ENCODE peak calls at places on chromosome 20, in six cellular contexts. One of them, this sample, is unnamed.

GRCh38 chr20:59148713-59149493 is 14.7 kb upstream of the ZNF831 start:
- DNase-seq in AG04450: no peak
- DNase-seq in CD8-positive, alpha-beta T cell: no peak
- DNase-seq in body of pancreas: no peak
- DNase-seq in Karpas-422: no peak
- DNase-seq in cardiac muscle cell: no peak
- DNase-seq in this sample: no peak

GRCh38 chr20:2287504-2287903 is 8.3 kb upstream of the TGM3 start:
- DNase-seq in CD8-positive, alpha-beta T cell: no peak
- DNase-seq in cardiac muscle cell: no peak
- DNase-seq in AG04450: no peak
- DNase-seq in body of pancreas: no peak
- DNase-seq in Karpas-422: peak
- DNase-seq in this sample: no peak

GRCh38 chr20:2914160-2914559 is 40.9 kb downstream of the PTPRA start:
- DNase-seq in AG04450: no peak
- DNase-seq in CD8-positive, alpha-beta T cell: no peak
- DNase-seq in cardiac muscle cell: peak
- DNase-seq in body of pancreas: no peak
- DNase-seq in Karpas-422: peak
- DNase-seq in this sample: no peak

GRCh38 chr20:18496042-18496441 is 983 bp downstream of the RBBP9 start:
- DNase-seq in Karpas-422: peak
- DNase-seq in AG04450: no peak
- DNase-seq in CD8-positive, alpha-beta T cell: no peak
- DNase-seq in cardiac muscle cell: peak
- DNase-seq in body of pancreas: no peak
- DNase-seq in this sample: no peak

GRCh38 chr20:58583141-58583540 is 67.9 kb upstream of the APCDD1L start:
- DNase-seq in cardiac muscle cell: peak
- DNase-seq in AG04450: no peak
- DNase-seq in Karpas-422: no peak
- DNase-seq in body of pancreas: no peak
- DNase-seq in CD8-positive, alpha-beta T cell: no peak
- DNase-seq in this sample: no peak

GRCh38 chr20:39611901-39612300 is 649.8 kb downstream of the DHX35 start:
- DNase-seq in body of pancreas: no peak
- DNase-seq in CD8-positive, alpha-beta T cell: no peak
- DNase-seq in Karpas-422: no peak
- DNase-seq in cardiac muscle cell: no peak
- DNase-seq in AG04450: no peak
- DNase-seq in this sample: no peak

GRCh38 chr20:20457392-20458126 is 89.7 kb downstream of the INSM1 start:
- DNase-seq in AG04450: no peak
- DNase-seq in cardiac muscle cell: peak
- DNase-seq in Karpas-422: no peak
- DNase-seq in CD8-positive, alpha-beta T cell: no peak
- DNase-seq in body of pancreas: no peak
- DNase-seq in this sample: no peak

GRCh38 chr20:13745784-13746183 is 38.9 kb downstream of the ESF1 start:
- DNase-seq in Karpas-422: no peak
- DNase-seq in body of pancreas: no peak
- DNase-seq in CD8-positive, alpha-beta T cell: no peak
- DNase-seq in AG04450: no peak
- DNase-seq in cardiac muscle cell: no peak
- DNase-seq in this sample: no peak

GRCh38 chr20:5657190-5657872 is 92.9 kb upstream of the SHLD1 start:
- DNase-seq in cardiac muscle cell: peak
- DNase-seq in Karpas-422: no peak
- DNase-seq in body of pancreas: peak
- DNase-seq in AG04450: peak
- DNase-seq in CD8-positive, alpha-beta T cell: no peak
- DNase-seq in this sample: no peak

GRCh38 chr20:19019734-19020364 is 192.6 kb upstream of the SLC24A3 start:
- DNase-seq in Karpas-422: no peak
- DNase-seq in cardiac muscle cell: no peak
- DNase-seq in CD8-positive, alpha-beta T cell: no peak
- DNase-seq in AG04450: no peak
- DNase-seq in body of pancreas: no peak
- DNase-seq in this sample: no peak

GRCh38 chr20:63738687-63739128 is 868 bp upstream of the SLC2A4RG start:
- DNase-seq in CD8-positive, alpha-beta T cell: no peak
- DNase-seq in AG04450: no peak
- DNase-seq in cardiac muscle cell: peak
- DNase-seq in body of pancreas: peak
- DNase-seq in Karpas-422: no peak
- DNase-seq in this sample: no peak

GRCh38 chr20:20744170-20744725 is 31.8 kb upstream of the RALGAPA2 start:
- DNase-seq in CD8-positive, alpha-beta T cell: no peak
- DNase-seq in Karpas-422: no peak
- DNase-seq in body of pancreas: no peak
- DNase-seq in cardiac muscle cell: no peak
- DNase-seq in AG04450: no peak
- DNase-seq in this sample: no peak

GRCh38 chr20:59720013-59720412 is 115.7 kb downstream of the PHACTR3 start:
- DNase-seq in AG04450: no peak
- DNase-seq in CD8-positive, alpha-beta T cell: no peak
- DNase-seq in Karpas-422: no peak
- DNase-seq in body of pancreas: no peak
- DNase-seq in cardiac muscle cell: no peak
- DNase-seq in this sample: no peak

GRCh38 chr20:53896041-53896440 is 174.4 kb downstream of the BCAS1 start:
- DNase-seq in CD8-positive, alpha-beta T cell: no peak
- DNase-seq in body of pancreas: no peak
- DNase-seq in cardiac muscle cell: no peak
- DNase-seq in Karpas-422: no peak
- DNase-seq in AG04450: no peak
- DNase-seq in this sample: no peak

GRCh38 chr20:57928181-57928967 is 218.6 kb upstream of the PMEPA1 start:
- DNase-seq in body of pancreas: no peak
- DNase-seq in AG04450: no peak
- DNase-seq in CD8-positive, alpha-beta T cell: no peak
- DNase-seq in Karpas-422: no peak
- DNase-seq in cardiac muscle cell: peak
- DNase-seq in this sample: no peak

GRCh38 chr20:62240015-62240685 is 1.8 kb downstream of the OSBPL2 start:
- DNase-seq in CD8-positive, alpha-beta T cell: no peak
- DNase-seq in Karpas-422: no peak
- DNase-seq in cardiac muscle cell: no peak
- DNase-seq in AG04450: no peak
- DNase-seq in body of pancreas: no peak
- DNase-seq in this sample: no peak

GRCh38 chr20:47468290-47469050 is 33.2 kb upstream of the NCOA3 start:
- DNase-seq in cardiac muscle cell: no peak
- DNase-seq in CD8-positive, alpha-beta T cell: no peak
- DNase-seq in body of pancreas: peak
- DNase-seq in Karpas-422: peak
- DNase-seq in AG04450: no peak
- DNase-seq in this sample: no peak

GRCh38 chr20:61274326-61274725 is 22.3 kb downstream of the CDH4 start:
- DNase-seq in cardiac muscle cell: no peak
- DNase-seq in body of pancreas: no peak
- DNase-seq in Karpas-422: no peak
- DNase-seq in CD8-positive, alpha-beta T cell: no peak
- DNase-seq in AG04450: no peak
- DNase-seq in this sample: no peak

GRCh38 chr20:53735536-53736050 is 142.0 kb upstream of the ZNF217 start:
- DNase-seq in CD8-positive, alpha-beta T cell: no peak
- DNase-seq in cardiac muscle cell: peak
- DNase-seq in Karpas-422: no peak
- DNase-seq in AG04450: peak
- DNase-seq in body of pancreas: peak
- DNase-seq in this sample: no peak

GRCh38 chr20:47719625-47720024 is 65.7 kb downstream of the SULF2 start:
- DNase-seq in Karpas-422: no peak
- DNase-seq in body of pancreas: no peak
- DNase-seq in CD8-positive, alpha-beta T cell: no peak
- DNase-seq in cardiac muscle cell: no peak
- DNase-seq in AG04450: no peak
- DNase-seq in this sample: no peak

GRCh38 chr20:31595380-31595653 is 9.8 kb upstream of the ID1 start:
- DNase-seq in CD8-positive, alpha-beta T cell: no peak
- DNase-seq in AG04450: no peak
- DNase-seq in body of pancreas: no peak
- DNase-seq in cardiac muscle cell: no peak
- DNase-seq in Karpas-422: no peak
- DNase-seq in this sample: no peak

GRCh38 chr20:62367483-62368302 is 581 bp upstream of the LAMA5 start:
- DNase-seq in Karpas-422: peak
- DNase-seq in AG04450: no peak
- DNase-seq in CD8-positive, alpha-beta T cell: no peak
- DNase-seq in cardiac muscle cell: peak
- DNase-seq in body of pancreas: peak
- DNase-seq in this sample: no peak

GRCh38 chr20:37670426-37670825 is 23.4 kb upstream of the CTNNBL1 start:
- DNase-seq in Karpas-422: no peak
- DNase-seq in CD8-positive, alpha-beta T cell: no peak
- DNase-seq in cardiac muscle cell: no peak
- DNase-seq in AG04450: no peak
- DNase-seq in body of pancreas: peak
- DNase-seq in this sample: no peak

DNA sequence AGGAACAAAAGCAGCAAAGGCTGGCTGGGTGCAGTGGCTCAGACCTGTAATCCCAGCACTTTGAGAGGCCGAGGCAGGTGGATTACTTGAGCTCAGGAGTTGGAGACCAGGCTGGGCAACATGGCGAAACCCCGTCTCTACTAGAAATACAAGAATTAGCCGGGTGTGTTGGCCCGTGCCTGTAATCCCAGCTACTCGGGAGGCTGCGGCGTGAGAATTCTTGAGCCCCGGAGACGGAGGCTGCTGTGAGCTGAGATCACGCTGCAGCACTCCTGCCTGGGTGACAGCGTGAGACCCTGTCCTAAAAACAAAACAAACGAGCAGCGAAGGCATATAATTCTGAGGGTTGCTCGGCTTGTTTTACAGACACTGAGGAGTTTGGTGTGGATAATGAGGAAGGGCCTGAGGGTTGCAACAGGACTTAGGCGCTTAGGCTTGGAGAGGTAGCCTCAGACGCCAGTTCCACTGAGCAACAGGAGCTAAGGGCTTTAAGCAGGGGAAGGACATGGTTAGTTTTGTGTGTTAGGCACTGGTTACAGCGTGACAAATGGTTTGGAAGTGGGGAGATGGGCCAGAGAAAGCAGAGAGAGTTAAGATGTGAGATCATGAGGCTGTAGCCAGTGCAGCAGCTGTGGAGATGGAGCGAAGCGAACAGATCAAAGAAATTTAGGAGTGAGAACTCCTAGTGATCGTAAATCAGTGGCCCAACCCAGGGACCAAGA is 1.2 kb downstream of the MYH7B start:
- DNase-seq in CD8-positive, alpha-beta T cell: no peak
- DNase-seq in cardiac muscle cell: no peak
- DNase-seq in Karpas-422: no peak
- DNase-seq in body of pancreas: no peak
- DNase-seq in AG04450: no peak
- DNase-seq in this sample: no peak
- H3K4me3 ChIP-seq in CD8-positive, alpha-beta T cell: no peak
- H3K4me3 ChIP-seq in cardiac muscle cell: no peak
- H3K4me3 ChIP-seq in Karpas-422: no peak
- H3K4me3 ChIP-seq in body of pancreas: no peak
- H3K4me3 ChIP-seq in AG04450: no peak
- H3K4me3 ChIP-seq in this sample: no peak

GRCh38 chr20:50015993-50016770 is 33.4 kb downstream of the SNAI1 start:
- DNase-seq in Karpas-422: no peak
- DNase-seq in CD8-positive, alpha-beta T cell: no peak
- DNase-seq in AG04450: no peak
- DNase-seq in cardiac muscle cell: no peak
- DNase-seq in body of pancreas: no peak
- DNase-seq in this sample: no peak
- H3K4me3 ChIP-seq in Karpas-422: no peak
- H3K4me3 ChIP-seq in CD8-positive, alpha-beta T cell: no peak
- H3K4me3 ChIP-seq in AG04450: no peak
- H3K4me3 ChIP-seq in cardiac muscle cell: no peak
- H3K4me3 ChIP-seq in body of pancreas: no peak
- H3K4me3 ChIP-seq in this sample: no peak

DNA sequence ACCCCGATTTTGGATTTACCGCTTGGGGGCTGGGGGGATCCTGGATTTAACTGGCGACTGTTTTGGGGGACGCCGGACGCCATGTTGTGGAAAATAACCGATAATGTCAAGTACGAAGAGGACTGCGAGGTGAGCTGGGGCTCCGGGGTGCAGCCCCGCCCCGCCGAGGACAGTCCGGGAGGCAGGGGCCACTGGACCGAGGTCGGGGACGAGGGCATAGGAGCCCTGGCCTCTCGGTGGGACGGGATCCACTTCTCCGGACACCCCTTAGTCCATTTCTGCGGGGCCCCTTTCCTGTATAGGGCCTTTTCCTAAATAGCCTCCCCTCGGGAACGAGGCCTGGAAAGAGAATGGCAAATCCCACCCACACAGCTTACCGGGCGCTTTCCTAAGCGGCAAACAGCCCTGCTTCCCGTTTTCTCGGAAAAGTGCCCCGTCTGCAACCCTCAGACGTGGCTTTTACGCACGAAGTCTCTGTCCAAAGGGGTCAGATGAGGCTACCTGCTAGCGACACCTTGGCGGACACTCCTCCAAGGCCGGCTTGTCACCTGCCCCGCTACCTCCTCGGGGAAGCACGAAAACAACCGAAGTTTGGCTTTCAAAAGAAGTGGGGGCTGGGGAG is 469 bp downstream of the TFAP2C start:
- DNase-seq in cardiac muscle cell: no peak
- DNase-seq in Karpas-422: no peak
- DNase-seq in CD8-positive, alpha-beta T cell: no peak
- DNase-seq in body of pancreas: no peak
- DNase-seq in AG04450: no peak
- DNase-seq in this sample: no peak
- H3K4me3 ChIP-seq in cardiac muscle cell: peak
- H3K4me3 ChIP-seq in Karpas-422: no peak
- H3K4me3 ChIP-seq in CD8-positive, alpha-beta T cell: no peak
- H3K4me3 ChIP-seq in body of pancreas: peak
- H3K4me3 ChIP-seq in AG04450: no peak
- H3K4me3 ChIP-seq in this sample: peak

GRCh38 chr20:1184260-1184637 is 532 bp downstream of the TMEM74B start:
- DNase-seq in Karpas-422: no peak
- DNase-seq in AG04450: no peak
- DNase-seq in body of pancreas: no peak
- DNase-seq in cardiac muscle cell: no peak
- DNase-seq in CD8-positive, alpha-beta T cell: no peak
- DNase-seq in this sample: no peak
- H3K4me3 ChIP-seq in Karpas-422: no peak
- H3K4me3 ChIP-seq in AG04450: no peak
- H3K4me3 ChIP-seq in body of pancreas: no peak
- H3K4me3 ChIP-seq in cardiac muscle cell: peak
- H3K4me3 ChIP-seq in CD8-positive, alpha-beta T cell: no peak
- H3K4me3 ChIP-seq in this sample: peak

This sample was measured in NT2/D1.